ENCODE peak calls at places on chromosomes 13 and 19, in four cellular contexts. U, W, I and R are unnamed samples.

GRCh38 chr13:108003626-108004025 is 211.7 kb downstream of the LIG4 start:
- DNase-seq in U (no peak), I (no peak), W (no peak), R (no peak)

GRCh38 chr19:13036366-13036976 is 41.2 kb downstream of the NFIX start:
- DNase-seq in U (peak; percentile 68), W (peak; percentile 70), I (peak; percentile 54), R (peak; percentile 30)

GRCh38 chr19:1310853-1311180 is 25.1 kb downstream of the EFNA2 start:
- DNase-seq in U (no peak), I (no peak), W (no peak), R (no peak)

GRCh38 chr13:19782049-19782726 is 557 bp downstream of the PSPC1 start:
- DNase-seq in I (peak; percentile 70), U (peak; percentile 66), W (peak; percentile 62), R (peak; percentile 67)

GRCh38 chr13:40632915-40633314 is 33.5 kb downstream of the FOXO1 start:
- DNase-seq in I (no peak), W (no peak), U (no peak), R (no peak)

GRCh38 chr13:30844548-30845296 is 61.3 kb upstream of the MEDAG start:
- DNase-seq in W (no peak), U (no peak), I (no peak), R (no peak)

GRCh38 chr13:42275506-42275905 is 3.6 kb downstream of the AKAP11 start:
- DNase-seq in W (no peak), I (no peak), U (no peak), R (no peak)

GRCh38 chr13:113641426-113641825 is 16.6 kb downstream of the ATP4B start:
- DNase-seq in I (no peak), W (no peak), U (no peak), R (no peak)

GRCh38 chr13:101035119-101035620 is 360.6 kb upstream of the TMTC4 start:
- DNase-seq in U (no peak), I (no peak), W (no peak), R (no peak)

GRCh38 chr13:74573654-74574053 is 439.4 kb upstream of the KLF12 start:
- DNase-seq in I (no peak), W (no peak), U (no peak), R (no peak)

GRCh38 chr13:112626761-112627160 is 38.8 kb upstream of the TUBGCP3 start:
- DNase-seq in U (no peak), W (no peak), I (no peak), R (no peak)

GRCh38 chr13:31038834-31039552 is 106.5 kb downstream of the TEX26 start:
- DNase-seq in U (no peak), W (peak; percentile 88), I (no peak), R (peak; percentile 74)

GRCh38 chr13:91369432-91369831 is 21.9 kb downstream of the MIR17HG start:
- DNase-seq in W (peak; percentile 48), I (no peak), U (no peak), R (peak; percentile 41)

GRCh38 chr13:30730526-30730925 is 4.8 kb upstream of the ALOX5AP start:
- DNase-seq in I (no peak), W (no peak), U (peak; percentile 40), R (no peak)

GRCh38 chr13:25207291-25207690 is 35.2 kb upstream of the AMER2 start:
- DNase-seq in U (no peak), I (no peak), W (no peak), R (no peak)

GRCh38 chr13:27783111-27783510 is 9.2 kb upstream of the GSX1 start:
- DNase-seq in I (no peak), U (peak; percentile 37), W (no peak), R (peak; percentile 56)

GRCh38 chr19:29421186-29421525 is 104.6 kb upstream of the VSTM2B start:
- DNase-seq in I (no peak), U (peak; percentile 62), W (no peak), R (no peak)

GRCh38 chr13:27200413-27201066 is 28.9 kb upstream of the USP12 start:
- DNase-seq in I (no peak), U (no peak), W (no peak), R (no peak)

GRCh38 chr19:38841787-38842438 is 7.9 kb downstream of the HNRNPL start:
- DNase-seq in I (no peak), W (no peak), U (no peak), R (no peak)

GRCh38 chr13:37966266-37966665 is 96.7 kb upstream of the TRPC4 start:
- DNase-seq in I (no peak), W (no peak), U (no peak), R (no peak)
- TF ChIP-seq CTCF in I (no peak), W (no peak), U (no peak), R (no peak)

GRCh38 chr13:79538757-79539156 is 57.8 kb downstream of the NDFIP2 start:
- DNase-seq in W (no peak), U (no peak), I (no peak), R (no peak)
- H3K4me3 ChIP-seq in W (no peak overlapping the region), U (no peak overlapping the region), I (no peak overlapping the region), R (no peak overlapping the region)

DNA sequence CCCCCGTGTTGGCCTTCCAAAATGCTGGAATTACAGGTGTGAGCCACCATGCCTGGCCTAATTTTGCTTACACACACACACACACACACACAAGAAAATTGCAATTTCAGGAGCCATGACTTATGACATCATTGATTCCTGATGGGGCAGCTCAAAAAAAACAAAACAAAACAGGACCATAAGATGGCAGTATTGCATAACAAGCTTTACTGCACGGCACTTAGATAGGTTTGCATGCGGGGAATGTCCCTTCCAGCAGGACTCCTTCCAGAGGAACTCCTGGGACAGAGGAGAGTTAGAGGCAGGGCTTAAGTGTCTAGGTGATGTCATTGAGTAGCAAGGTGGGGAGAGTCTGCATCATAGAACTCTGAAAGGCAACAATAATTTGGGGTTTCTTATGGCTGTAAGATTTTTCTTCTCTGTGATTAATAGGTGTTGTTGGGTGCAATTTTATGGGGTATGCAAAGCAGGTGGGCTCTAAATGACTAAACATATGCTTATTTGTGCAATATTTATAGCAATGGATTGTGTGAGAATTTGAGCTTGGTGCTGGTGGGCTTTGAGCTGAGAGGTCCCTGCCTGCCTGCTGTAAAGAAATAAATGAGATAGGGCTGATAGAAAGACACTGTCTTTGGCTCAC is 9.0 kb upstream of the ACSBG2 start:
- DNase-seq in U (peak; percentile 50), W (peak; percentile 64), I (no peak), R (peak; percentile 75)
- TF ChIP-seq CTCF in U (peak; percentile 38), W (peak; percentile 30), I (no peak), R (peak; percentile 47)

GRCh38 chr13:43364210-43365041 is 341.0 kb downstream of the DNAJC15 start:
- DNase-seq in I (no peak), W (peak; percentile 76), U (no peak), R (peak; percentile 72)

GRCh38 chr13:43360196-43360595 is 336.8 kb downstream of the DNAJC15 start:
- DNase-seq in W (no peak), I (no peak), U (no peak), R (no peak)

GRCh38 chr13:43360911-43361605 is 337.7 kb downstream of the DNAJC15 start:
- DNase-seq in I (no peak), U (peak; percentile 14), W (peak; percentile 64), R (peak; percentile 10)

GRCh38 chr13:43365042-43365344 is 341.6 kb downstream of the DNAJC15 start:
- DNase-seq in I (no peak), U (no peak), W (no peak), R (no peak)

GRCh38 chr13:43363156-43363918 is 340.0 kb downstream of the DNAJC15 start:
- DNase-seq in W (peak; percentile 65), U (no peak), I (no peak), R (peak; percentile 53)
- H3K4me3 ChIP-seq in W (no peak overlapping the region), U (no peak overlapping the region), I (peak overlapping the region; percentile 2), R (no peak overlapping the region)

GRCh38 chr19:49486710-49487276 is 615 bp upstream of the RPL13A start:
- DNase-seq in U (no peak), I (no peak), W (no peak), R (no peak)
- TF ChIP-seq CTCF in U (no peak), I (no peak), W (no peak), R (no peak)

GRCh38 chr19:55157064-55157908 is at the start of gene TNNI3:
- DNase-seq in I (peak; percentile 83), U (no peak), W (no peak), R (no peak)

GRCh38 chr19:55158423-55158822 is 891 bp upstream of the TNNI3 start:
- DNase-seq in W (no peak), U (no peak), I (no peak), R (no peak)

GRCh38 chr19:55158848-55159793 is 1.6 kb upstream of the TNNI3 start:
- DNase-seq in W (no peak), I (peak; percentile 95), U (no peak), R (peak; percentile 41)

GRCh38 chr19:55153652-55154264 is 3.8 kb downstream of the TNNI3 start:
- DNase-seq in I (no peak), U (no peak), W (no peak), R (no peak)

DNA sequence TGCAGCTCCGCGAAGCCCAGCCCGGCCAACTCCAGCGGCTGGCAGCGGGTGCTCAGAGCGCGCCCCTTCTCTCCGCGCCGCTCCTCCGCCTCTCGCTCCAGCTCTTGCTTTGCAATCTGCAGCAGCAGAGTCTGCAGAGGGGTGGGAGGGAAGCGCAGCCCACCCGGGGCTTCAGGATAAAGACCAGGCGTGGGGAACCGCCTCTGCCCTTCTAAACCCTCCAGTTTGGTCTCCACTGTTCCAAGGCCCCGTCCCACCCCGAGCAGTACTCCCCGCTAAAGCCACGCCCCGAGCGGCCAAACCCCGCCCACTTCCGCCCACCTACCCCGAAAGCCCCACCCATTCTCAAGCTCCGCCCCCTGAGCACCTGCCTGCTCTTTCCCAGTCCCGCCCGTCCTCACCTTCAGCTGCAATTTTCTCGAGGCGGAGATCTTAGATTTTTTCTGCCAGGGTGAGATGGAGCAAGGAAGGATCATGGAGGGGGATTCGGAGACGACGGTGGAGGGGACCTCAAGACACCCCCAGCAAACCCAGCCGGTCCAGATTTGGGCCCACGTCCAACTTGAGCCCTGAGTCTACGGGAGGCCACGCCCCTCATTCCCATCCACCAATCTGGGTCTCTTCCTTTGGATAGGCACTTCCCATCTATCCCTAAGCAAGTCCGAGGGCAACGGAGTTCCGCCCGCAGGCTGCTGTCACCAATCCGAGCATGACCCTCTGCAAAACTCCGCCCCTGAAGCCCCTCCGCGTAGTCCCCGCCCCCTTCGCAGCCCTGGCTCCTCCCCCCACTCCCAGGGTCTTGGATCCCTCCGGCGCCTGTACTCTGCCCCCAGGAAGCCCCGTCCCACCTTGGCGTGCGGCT is 1.1 kb downstream of the TNNI3 start:
- DNase-seq in U (peak; percentile 83), W (no peak), I (peak; percentile 83), R (peak; percentile 41)
- H3K4me3 ChIP-seq in U (no peak overlapping the region), W (no peak overlapping the region), I (peak overlapping the region; percentile 65), R (no peak overlapping the region)

DNA sequence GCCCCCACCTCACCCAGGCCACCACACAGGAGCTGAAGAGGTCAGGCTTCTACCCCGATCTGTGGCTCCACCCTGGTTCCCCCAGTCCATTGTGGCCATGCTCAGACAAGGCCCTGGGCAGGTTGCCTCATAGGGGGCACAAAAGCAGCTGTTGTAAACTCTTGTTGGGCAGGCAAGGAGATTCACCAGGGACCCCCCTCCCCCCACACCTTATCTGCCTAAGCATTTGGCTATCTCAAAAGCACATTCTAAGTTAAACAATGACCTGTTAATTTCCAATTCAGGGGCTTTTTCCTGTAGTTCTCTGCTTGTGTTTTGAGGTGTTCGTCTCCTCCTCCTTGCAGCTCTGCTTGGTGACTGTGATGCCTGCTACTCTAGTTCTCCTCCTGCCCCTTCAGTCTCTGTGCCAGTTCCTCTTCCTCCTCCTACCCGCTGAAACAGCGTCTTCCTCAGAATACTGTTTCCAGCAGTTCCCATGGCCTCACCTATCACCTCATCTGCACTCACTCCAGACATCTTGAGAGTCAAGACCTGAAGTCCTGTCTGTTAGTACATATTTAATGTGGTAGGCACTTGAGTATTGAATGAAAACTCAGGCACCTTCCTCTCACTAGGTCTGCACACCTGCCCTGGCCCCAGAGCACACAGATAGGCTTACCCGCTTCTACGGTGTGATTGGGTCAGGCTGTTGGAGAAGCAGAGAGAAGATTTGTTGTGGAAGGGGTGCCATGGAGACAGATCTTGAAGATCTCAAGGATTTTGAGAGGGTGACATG is 31.7 kb downstream of the SPATA13 start:
- DNase-seq in I (no peak), W (no peak), U (peak; percentile 10), R (no peak)
- TF ChIP-seq CTCF in I (no peak), W (no peak), U (no peak), R (no peak)